ENCODE peak calls at places on chromosomes 3 and 15, in four cellular contexts. N, X, J and M are unnamed samples.

GRCh38 chr3:142808103-142808917 is 80.6 kb downstream of the PCOLCE2 start:
- DNase-seq in N (no peak), X (no peak), J (no peak), M (peak; percentile 72)

GRCh38 chr3:30752961-30753360 is 141.5 kb downstream of the GADL1 start:
- DNase-seq in N (no peak), X (peak; percentile 41), J (no peak), M (peak; percentile 89)

GRCh38 chr15:64046347-64047153 is at the start of gene DAPK2:
- DNase-seq in N (peak; percentile 67), X (peak; percentile 83), J (peak; percentile 85), M (peak; percentile 49)

GRCh38 chr15:52236015-52236414 is 44.8 kb upstream of the GNB5 start:
- DNase-seq in N (no peak), X (no peak), J (no peak), M (no peak)

GRCh38 chr15:36109943-36110658 is 469.3 kb upstream of the CDIN1 start:
- DNase-seq in N (no peak), X (no peak), J (no peak), M (peak; percentile 30)

GRCh38 chr3:70281663-70282062 is 30.8 kb downstream of the MDFIC2 start:
- DNase-seq in N (no peak), X (no peak), J (no peak), M (peak; percentile 2)

GRCh38 chr15:70379134-70379533 is 281.4 kb upstream of the TLE3 start:
- DNase-seq in N (no peak), X (no peak), J (no peak), M (no peak)

GRCh38 chr3:34882764-34883163 is 756.6 kb upstream of the ARPP21 start:
- DNase-seq in N (no peak), X (no peak), J (peak; percentile 27), M (no peak)

GRCh38 chr3:62416109-62416508 is 42.8 kb upstream of the FEZF2 start:
- DNase-seq in N (no peak), X (no peak), J (no peak), M (no peak)

GRCh38 chr15:33119263-33119662 is 75.3 kb downstream of the FMN1 start:
- DNase-seq in N (no peak), X (no peak), J (no peak), M (no peak)

GRCh38 chr15:73389539-73389938 is 20.8 kb upstream of the HCN4 start:
- DNase-seq in N (no peak), X (no peak), J (peak; percentile 60), M (no peak)

GRCh38 chr3:60053518-60054265 is 1003.9 kb upstream of the CFAP20DC start:
- DNase-seq in N (no peak), X (no peak), J (no peak), M (no peak)

GRCh38 chr15:77738441-77739437 is 106.0 kb upstream of the LINGO1 start:
- DNase-seq in N (no peak), X (no peak), J (peak; percentile 65), M (no peak)

GRCh38 chr15:47644713-47645112 is 72.6 kb upstream of the SEMA6D start:
- DNase-seq in N (no peak), X (no peak), J (no peak), M (peak; percentile 52)

GRCh38 chr15:70195808-70196304 is 98.1 kb upstream of the TLE3 start:
- DNase-seq in N (no peak), X (peak; percentile 59), J (no peak), M (peak; percentile 91)

GRCh38 chr15:63492541-63493077 is 11.8 kb upstream of the USP3 start:
- DNase-seq in N (no peak), X (no peak), J (no peak), M (peak; percentile 83)

GRCh38 chr15:81567924-81568323 is 193.9 kb upstream of the TMC3 start:
- DNase-seq in N (no peak), X (no peak), J (peak; percentile 34), M (no peak)

GRCh38 chr15:62957130-62957529 is 85.4 kb upstream of the TPM1 start:
- DNase-seq in N (no peak), X (no peak), J (no peak), M (peak; percentile 43)

GRCh38 chr3:17190353-17191078 is 305.8 kb downstream of the PLCL2 start:
- DNase-seq in N (no peak), X (no peak), J (no peak), M (no peak)

GRCh38 chr3:192212335-192212734 is 515.0 kb downstream of the FGF12 start:
- DNase-seq in N (no peak), X (no peak), J (no peak), M (no peak)

GRCh38 chr3:186440850-186441249 is 78.8 kb upstream of the DGKG start:
- DNase-seq in N (no peak), X (no peak), J (no peak), M (no peak)

GRCh38 chr15:39720721-39721611 is 61.7 kb downstream of the FSIP1 start:
- DNase-seq in N (no peak), X (no peak), J (no peak), M (peak; percentile 13)

GRCh38 chr3:138944842-138945645 is 1.9 kb downstream of the FOXL2 start:
- DNase-seq in N (no peak), X (peak; percentile 18), J (peak; percentile 73), M (peak; percentile 26)

GRCh38 chr3:9866639-9867038 is 13.4 kb downstream of the CIDEC start:
- DNase-seq in N (no peak), X (peak; percentile 41), J (no peak), M (no peak)

GRCh38 chr15:90451215-90451850 is 63.3 kb downstream of the IQGAP1 start:
- DNase-seq in N (no peak), X (no peak), J (peak; percentile 72), M (peak; percentile 45)

GRCh38 chr15:77966540-77967290 is 110.8 kb downstream of the TBC1D2B start:
- DNase-seq in N (peak; percentile 46), X (peak; percentile 46), J (peak; percentile 70), M (peak; percentile 62)

GRCh38 chr3:176512037-176512436 is 685.2 kb downstream of the TBL1XR1 start:
- DNase-seq in N (no peak), X (no peak), J (no peak), M (no peak)

GRCh38 chr3:56751056-56751455 is 50.7 kb downstream of the ARHGEF3 start:
- DNase-seq in N (no peak), X (no peak), J (no peak), M (no peak)

GRCh38 chr15:73322665-73323373 is 45.9 kb downstream of the HCN4 start:
- DNase-seq in N (no peak), X (no peak), J (no peak), M (no peak)

GRCh38 chr15:98155356-98155755 is 194.9 kb downstream of the ARRDC4 start:
- DNase-seq in N (no peak), X (no peak), J (no peak), M (no peak)

GRCh38 chr3:48747703-48748102 is 30.7 kb upstream of the IP6K2 start:
- DNase-seq in N (no peak), X (no peak), J (no peak), M (no peak)

GRCh38 chr3:164918915-164919314 is 159.4 kb downstream of the SI start:
- DNase-seq in N (no peak), X (no peak), J (no peak), M (no peak)

GRCh38 chr15:70089692-70089971 is 8.1 kb downstream of the TLE3 start:
- DNase-seq in N (no peak), X (no peak), J (no peak), M (peak; percentile 30)

GRCh38 chr3:28376424-28376823 is 27.8 kb upstream of the AZI2 start:
- DNase-seq in N (no peak), X (no peak), J (no peak), M (peak; percentile 1)

GRCh38 chr3:155948476-155948875 is 78.0 kb downstream of the GMPS start:
- DNase-seq in N (no peak), X (no peak), J (no peak), M (peak; percentile 31)

DNA sequence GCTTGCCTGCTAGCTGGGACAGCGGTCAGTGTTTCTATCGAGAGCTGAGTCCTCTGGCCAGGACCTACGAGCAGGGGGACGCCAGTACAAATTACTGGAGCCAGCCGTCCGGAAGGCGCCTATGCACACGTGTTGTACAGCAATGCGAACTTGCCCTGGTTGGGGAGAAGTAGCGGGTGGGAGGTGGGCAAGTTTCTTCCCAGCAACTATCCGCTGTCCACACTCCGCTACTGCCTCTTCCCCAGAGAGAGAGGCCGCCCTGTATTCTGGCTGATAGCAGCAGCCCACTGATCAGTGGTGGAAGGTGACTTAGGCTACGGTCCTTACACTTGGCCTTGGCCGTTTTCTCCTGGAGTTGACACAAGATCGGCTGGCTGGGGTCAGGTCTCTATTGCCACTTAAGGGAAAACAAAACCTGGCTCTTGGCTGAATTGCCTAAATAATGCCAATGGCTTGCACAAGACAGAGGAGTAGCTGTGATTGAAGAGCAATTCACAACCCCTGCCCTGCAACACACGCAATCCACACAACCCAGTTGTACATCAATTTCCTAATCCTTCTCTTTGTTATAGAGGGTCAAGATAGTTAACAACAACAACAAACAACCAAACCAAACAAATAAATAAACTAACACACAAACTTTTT is 12.8 kb upstream of the SHC4 start:
- DNase-seq in N (no peak), X (no peak), J (no peak), M (no peak)
- H3K4me3 ChIP-seq in N (no peak overlapping the region), X (no peak overlapping the region), J (peak overlapping the region; percentile 68), M (peak overlapping the region; percentile 76)

GRCh38 chr3:43025423-43025822 is 46.3 kb downstream of the GASK1A start:
- DNase-seq in N (no peak), X (no peak), J (peak; percentile 56), M (no peak)
- H3K4me3 ChIP-seq in N (no peak overlapping the region), X (no peak overlapping the region), J (no peak overlapping the region), M (no peak overlapping the region)

GRCh38 chr3:53072653-53073552 is 27.0 kb upstream of the SFMBT1 start:
- DNase-seq in N (peak; percentile 81), X (peak; percentile 90), J (peak; percentile 95), M (peak; percentile 72)
- H3K4me3 ChIP-seq in N (peak overlapping the region; percentile 86), X (peak overlapping the region; percentile 57), J (peak overlapping the region; percentile 74), M (peak overlapping the region; percentile 40)

GRCh38 chr3:150610785-150611184 is 7.7 kb downstream of the SELENOT start:
- DNase-seq in N (no peak), X (no peak), J (no peak), M (peak; percentile 55)

GRCh38 chr3:150612494-150612893 is 9.4 kb downstream of the SELENOT start:
- DNase-seq in N (no peak), X (no peak), J (no peak), M (no peak)

GRCh38 chr3:150613709-150614480 is 10.8 kb downstream of the SELENOT start:
- DNase-seq in N (no peak), X (no peak), J (no peak), M (no peak)

GRCh38 chr3:150611666-150612065 is 8.5 kb downstream of the SELENOT start:
- DNase-seq in N (no peak), X (no peak), J (no peak), M (no peak)

GRCh38 chr3:150613034-150613433 is 9.9 kb downstream of the SELENOT start:
- DNase-seq in N (no peak), X (no peak), J (no peak), M (no peak)
- H3K4me3 ChIP-seq in N (no peak overlapping the region), X (no peak overlapping the region), J (no peak overlapping the region), M (no peak overlapping the region)